ENCODE peak calls at places on chromosomes 4 and X, in four cellular contexts. J, R, U and V are unnamed samples.

GRCh38 chr4:26992657-26993361 is 132.2 kb downstream of the STIM2 start:
- DNase-seq in R (no peak), J (peak; percentile 51), U (peak; percentile 75), V (no peak)

GRCh38 chrX:150587585-150588503 is 19.4 kb downstream of the MTM1 start:
- DNase-seq in R (no peak), U (no peak), J (no peak), V (peak; percentile 49)

GRCh38 chrX:153934473-153935325 is at the start of gene NAA10:
- DNase-seq in R (peak; percentile 55), J (peak; percentile 66), U (peak; percentile 54), V (peak; percentile 81)

GRCh38 chr4:98673282-98673644 is 14.9 kb upstream of the TSPAN5 start:
- DNase-seq in R (no peak), U (no peak), J (no peak), V (no peak)

GRCh38 chrX:101417190-101417589 is 9.2 kb downstream of the HNRNPH2 start:
- DNase-seq in J (no peak), U (no peak), R (no peak), V (no peak)

GRCh38 chrX:17802756-17803155 is 58.3 kb downstream of the RAI2 start:
- DNase-seq in U (no peak), J (no peak), R (no peak), V (no peak)

GRCh38 chr4:95537181-95537580 is 11.6 kb downstream of the UNC5C start:
- DNase-seq in U (no peak), J (no peak), R (no peak), V (peak; percentile 57)

GRCh38 chr4:169100656-169101055 is 90.6 kb upstream of the CBR4 start:
- DNase-seq in J (no peak), U (no peak), R (no peak), V (peak; percentile 85)

GRCh38 chrX:50204364-50204899 is at the start of gene CCNB3:
- DNase-seq in J (peak; percentile 80), U (peak; percentile 67), R (peak; percentile 56), V (peak; percentile 49)

GRCh38 chr4:113602829-113603228 is 158.7 kb downstream of the CAMK2D start:
- DNase-seq in R (no peak), J (no peak), U (no peak), V (no peak)

GRCh38 chrX:39967348-39967747 is 130.4 kb downstream of the BCOR start:
- DNase-seq in J (no peak), U (no peak), R (no peak), V (peak; percentile 76)

GRCh38 chrX:154748712-154749339 is 2.1 kb downstream of the GAB3 start:
- DNase-seq in U (peak; percentile 55), J (peak; percentile 46), R (no peak), V (peak; percentile 49)

GRCh38 chr4:41442818-41443217 is 95.1 kb upstream of the LIMCH1 start:
- DNase-seq in U (no peak), R (no peak), J (no peak), V (no peak)

GRCh38 chr4:23932186-23932585 is 42.3 kb upstream of the PPARGC1A start:
- DNase-seq in J (no peak), R (no peak), U (no peak), V (no peak)

GRCh38 chrX:140274761-140275525 is 229.9 kb downstream of the SOX3 start:
- DNase-seq in J (no peak), U (no peak), R (no peak), V (no peak)

GRCh38 chr4:96472103-96472867 is 632.4 kb downstream of the PDHA2 start:
- DNase-seq in J (no peak), U (no peak), R (no peak), V (no peak)

GRCh38 chr4:123890889-123891288 is 494.3 kb downstream of the SPRY1 start:
- DNase-seq in R (no peak), J (no peak), U (no peak), V (no peak)

GRCh38 chr4:73836373-73837269 is at the start of gene CXCL6:
- DNase-seq in J (no peak), U (no peak), R (no peak), V (peak; percentile 13)

GRCh38 chr4:184621518-184621917 is 27.7 kb downstream of the CASP3 start:
- DNase-seq in R (no peak), U (no peak), J (no peak), V (no peak)

GRCh38 chr4:76300012-76300411 is 6.5 kb upstream of the STBD1 start:
- DNase-seq in J (no peak), R (no peak), U (no peak), V (no peak)

GRCh38 chr4:1367230-1367935 is 20.4 kb downstream of the UVSSA start:
- DNase-seq in R (peak; percentile 25), U (no peak), J (no peak), V (no peak)

GRCh38 chr4:128384091-128384520 is 96.5 kb upstream of the PGRMC2 start:
- DNase-seq in J (no peak), R (no peak), U (no peak), V (no peak)

GRCh38 chr4:155722336-155722735 is 36.5 kb upstream of the GUCY1B1 start:
- DNase-seq in R (no peak), U (no peak), J (no peak), V (no peak)

GRCh38 chr4:531721-532565 is 32.9 kb downstream of the PIGG start:
- DNase-seq in J (no peak), R (no peak), U (no peak), V (no peak)

GRCh38 chr4:144634978-144635747 is 10.8 kb upstream of the HHIP start:
- DNase-seq in J (no peak), R (no peak), U (no peak), V (no peak)

GRCh38 chr4:14562901-14563300 is 439.4 kb upstream of the CPEB2 start:
- DNase-seq in J (no peak), U (no peak), R (no peak), V (no peak)

GRCh38 chr4:102564399-102564921 is 63.3 kb downstream of the NFKB1 start:
- DNase-seq in R (no peak), J (no peak), U (no peak), V (no peak)

GRCh38 chr4:175633310-175633709 is 178.8 kb downstream of the GPM6A start:
- DNase-seq in J (no peak), R (no peak), U (no peak), V (no peak)

GRCh38 chr4:17347445-17347844 is 164.4 kb downstream of the QDPR start:
- DNase-seq in R (no peak), J (peak; percentile 35), U (peak; percentile 17), V (peak; percentile 34)

GRCh38 chr4:33566649-33567048 is 2677.7 kb downstream of the ARAP2 start:
- DNase-seq in J (no peak), U (no peak), R (no peak), V (no peak)

GRCh38 chrX:3271485-3272186 is 74.8 kb downstream of the MXRA5 start:
- DNase-seq in R (no peak), J (no peak), U (no peak), V (no peak)

GRCh38 chr4:48343531-48343930 is 2.2 kb downstream of the SLAIN2 start:
- DNase-seq in R (no peak), U (no peak), J (no peak), V (no peak)

GRCh38 chrX:12751887-12752286 is 39.3 kb upstream of the PRPS2 start:
- DNase-seq in R (no peak), J (no peak), U (no peak), V (no peak)

GRCh38 chrX:75784689-75785491 is at the start of gene MAGEE2:
- DNase-seq in U (no peak), R (no peak), J (no peak), V (no peak)

GRCh38 chr4:147823135-147823534 is 91.2 kb downstream of the ARHGAP10 start:
- DNase-seq in R (no peak), J (no peak), U (no peak), V (no peak)

GRCh38 chr4:76035146-76035545 is 724 bp downstream of the CXCL11 start:
- DNase-seq in U (no peak), J (no peak), R (no peak), V (peak; percentile 37)

GRCh38 chr4:144732584-144733130 is 86.7 kb downstream of the HHIP start:
- DNase-seq in U (no peak), J (no peak), R (no peak), V (no peak)

GRCh38 chr4:6944311-6945051 is 34.9 kb downstream of the TBC1D14 start:
- DNase-seq in U (no peak), R (no peak), J (no peak), V (no peak)
- H3K36me3 ChIP-seq in U (no peaks in the 10 kb centered on the region), R (no peaks in the 10 kb centered on the region), J (no peaks in the 10 kb centered on the region), V (peaks cover 3% of the 10 kb centered on the region)

GRCh38 chr4:152585036-152585439 is 49.1 kb upstream of the FBXW7 start:
- DNase-seq in R (no peak), J (no peak), U (no peak), V (no peak)

GRCh38 chr4:152579916-152580315 is 44.0 kb upstream of the FBXW7 start:
- DNase-seq in R (no peak), U (no peak), J (no peak), V (no peak)

GRCh38 chr4:152579107-152579764 is 43.3 kb upstream of the FBXW7 start:
- DNase-seq in U (no peak), R (no peak), J (no peak), V (no peak)

GRCh38 chr4:152578670-152579069 is 42.8 kb upstream of the FBXW7 start:
- DNase-seq in J (no peak), U (no peak), R (no peak), V (no peak)

GRCh38 chr4:152581536-152582160 is 45.8 kb upstream of the FBXW7 start:
- DNase-seq in J (no peak), U (no peak), R (no peak), V (no peak)
- TF ChIP-seq CTCF in J (no peak), U (no peak), R (no peak), V (peak; percentile 16)

GRCh38 chr4:2494992-2495391 is 26.1 kb downstream of the RNF4 start:
- DNase-seq in J (no peak), U (peak; percentile 15), R (no peak), V (no peak)

GRCh38 chr4:2501034-2501594 is 32.2 kb downstream of the RNF4 start:
- DNase-seq in U (no peak), J (no peak), R (no peak), V (no peak)

GRCh38 chr4:2500547-2500946 is 31.6 kb downstream of the RNF4 start:
- DNase-seq in J (no peak), U (no peak), R (no peak), V (no peak)

GRCh38 chr4:2497324-2497723 is 28.4 kb downstream of the RNF4 start:
- DNase-seq in U (no peak), R (no peak), J (no peak), V (no peak)

GRCh38 chr4:2497931-2498330 is 29.0 kb downstream of the RNF4 start:
- DNase-seq in U (peak; percentile 13), J (no peak), R (no peak), V (no peak)
- H3K36me3 ChIP-seq in U (no peaks in the 10 kb centered on the region), J (no peaks in the 10 kb centered on the region), R (no peaks in the 10 kb centered on the region), V (peaks cover 93% of the 10 kb centered on the region)

DNA sequence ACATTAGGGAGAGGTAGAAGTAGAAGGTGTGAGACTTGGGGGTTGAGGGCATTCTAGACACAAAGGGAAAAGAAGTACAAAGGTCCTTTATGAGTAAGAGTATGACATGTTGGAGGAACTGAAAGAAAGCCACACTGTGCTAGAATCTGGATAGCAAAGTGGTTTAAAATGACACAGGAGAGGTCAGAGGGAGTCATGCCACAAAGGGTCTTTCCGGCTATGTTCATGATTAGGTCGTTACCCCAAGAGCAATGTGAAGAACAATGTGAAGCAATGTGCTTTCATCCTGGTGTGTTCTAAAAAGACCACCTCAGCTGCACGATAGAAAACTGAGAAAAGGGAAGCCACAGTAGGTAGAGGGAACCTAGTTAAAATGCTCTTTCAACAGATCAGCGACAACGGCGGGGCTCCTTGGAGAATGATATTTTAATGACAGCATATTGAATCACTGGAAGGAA is 29.2 kb downstream of the SMIM14 start:
- DNase-seq in U (no peak), J (no peak), R (no peak), V (no peak)
- TF ChIP-seq CTCF in U (no peak), J (no peak), R (no peak), V (no peak)